ENCODE peak calls at places on chromosomes 5 and 9, in seven cellular contexts. Y, E, L, F, B, N and H are unnamed samples.

GRCh38 chr5:123181394-123181801 is 92.4 kb downstream of the PRDM6 start:
- DNase-seq in Y (no peak), E (no peak), L (no peak), F (no peak), B (no peak), N (peak; percentile 58), H (no peak)

GRCh38 chr9:93041108-93041802 is 17.2 kb upstream of the SUSD3 start:
- DNase-seq in Y (peak; percentile 51), E (no peak), L (peak; percentile 70), F (peak; percentile 44), B (no peak), N (no peak), H (peak; percentile 13)

GRCh38 chr5:15376803-15377202 is 123.2 kb upstream of the FBXL7 start:
- DNase-seq in Y (no peak), E (no peak), L (no peak), F (no peak), B (no peak), N (no peak), H (peak; percentile 18)

GRCh38 chr5:1017691-1018455 is 9.3 kb downstream of the NKD2 start:
- DNase-seq in Y (no peak), E (no peak), L (no peak), F (no peak), B (no peak), N (no peak), H (no peak)

GRCh38 chr5:36569456-36569855 is 37.0 kb upstream of the SLC1A3 start:
- DNase-seq in Y (no peak), E (no peak), L (no peak), F (no peak), B (no peak), N (no peak), H (peak; percentile 79)

GRCh38 chr9:105355810-105356209 is 92.0 kb upstream of the FSD1L start:
- DNase-seq in Y (peak; percentile 22), E (peak; percentile 31), L (no peak), F (no peak), B (no peak), N (no peak), H (peak; percentile 26)

GRCh38 chr9:100689635-100690034 is 111.8 kb downstream of the CAVIN4 start:
- DNase-seq in Y (no peak), E (peak; percentile 56), L (no peak), F (no peak), B (no peak), N (no peak), H (no peak)

GRCh38 chr5:14415516-14416074 is 166.0 kb upstream of the OTULINL start:
- DNase-seq in Y (no peak), E (no peak), L (no peak), F (no peak), B (no peak), N (no peak), H (no peak)

GRCh38 chr9:5552301-5552700 is 42.0 kb downstream of the PDCD1LG2 start:
- DNase-seq in Y (no peak), E (no peak), L (no peak), F (no peak), B (no peak), N (no peak), H (peak; percentile 34)

GRCh38 chr9:131483319-131484050 is 19.2 kb upstream of the POMT1 start:
- DNase-seq in Y (no peak), E (no peak), L (no peak), F (no peak), B (no peak), N (no peak), H (no peak)

GRCh38 chr5:169300468-169301385 is at the start of gene SLIT3:
- DNase-seq in Y (no peak), E (no peak), L (no peak), F (no peak), B (peak; percentile 64), N (peak; percentile 91), H (peak; percentile 96)

GRCh38 chr9:125415583-125416443 is 154.2 kb downstream of the GAPVD1 start:
- DNase-seq in Y (no peak), E (no peak), L (no peak), F (no peak), B (no peak), N (no peak), H (no peak)

GRCh38 chr9:136926749-136927148 is 17.8 kb downstream of the FBXW5 start:
- DNase-seq in Y (no peak), E (no peak), L (no peak), F (no peak), B (no peak), N (no peak), H (no peak)

GRCh38 chr5:146020100-146020499 is 83.7 kb downstream of the SH3RF2 start:
- DNase-seq in Y (no peak), E (no peak), L (no peak), F (no peak), B (no peak), N (no peak), H (no peak)

GRCh38 chr9:35673132-35673997 is at the start of gene CA9:
- DNase-seq in Y (no peak), E (no peak), L (no peak), F (no peak), B (no peak), N (no peak), H (no peak)

DNA sequence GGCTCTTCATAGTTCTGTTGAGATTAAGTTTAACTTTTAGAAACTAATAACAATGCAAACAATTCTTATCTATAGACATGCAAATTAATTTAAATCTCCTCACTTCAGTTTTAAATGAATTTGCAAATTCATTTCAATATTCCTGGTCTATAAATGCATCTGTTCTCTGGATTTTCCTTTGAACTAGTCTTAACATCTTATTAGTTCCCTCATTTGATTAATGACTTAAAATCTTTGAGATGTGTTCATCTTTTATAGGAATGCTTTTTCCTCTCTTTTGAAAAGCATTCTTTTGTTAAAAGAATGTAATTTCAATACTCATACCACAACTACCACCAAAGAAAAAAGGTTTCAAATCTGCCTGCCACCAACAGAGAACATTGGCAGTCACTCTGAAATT is 169.4 kb downstream of the RASEF start:
- DNase-seq in Y (no peak), E (no peak), L (no peak), F (no peak), B (no peak), N (no peak), H (no peak)
- H3K9me2 ChIP-seq in Y (no peaks in the 10 kb centered on the region), E (no peaks in the 10 kb centered on the region), L (no peaks in the 10 kb centered on the region), F (no peaks in the 10 kb centered on the region), B (no peaks in the 10 kb centered on the region), N (no peaks in the 10 kb centered on the region), H (no peaks in the 10 kb centered on the region)

GRCh38 chr5:111115229-111115628 is 23.1 kb downstream of the WDR36 start:
- DNase-seq in Y (no peak), E (no peak), L (no peak), F (no peak), B (no peak), N (no peak), H (no peak)

GRCh38 chr5:111107371-111107770 is 15.2 kb downstream of the WDR36 start:
- DNase-seq in Y (no peak), E (no peak), L (no peak), F (no peak), B (no peak), N (no peak), H (no peak)

GRCh38 chr5:111113678-111114077 is 21.5 kb downstream of the WDR36 start:
- DNase-seq in Y (no peak), E (no peak), L (no peak), F (no peak), B (no peak), N (no peak), H (no peak)

GRCh38 chr5:111116550-111116949 is 24.4 kb downstream of the WDR36 start:
- DNase-seq in Y (no peak), E (no peak), L (no peak), F (no peak), B (no peak), N (no peak), H (no peak)

DNA sequence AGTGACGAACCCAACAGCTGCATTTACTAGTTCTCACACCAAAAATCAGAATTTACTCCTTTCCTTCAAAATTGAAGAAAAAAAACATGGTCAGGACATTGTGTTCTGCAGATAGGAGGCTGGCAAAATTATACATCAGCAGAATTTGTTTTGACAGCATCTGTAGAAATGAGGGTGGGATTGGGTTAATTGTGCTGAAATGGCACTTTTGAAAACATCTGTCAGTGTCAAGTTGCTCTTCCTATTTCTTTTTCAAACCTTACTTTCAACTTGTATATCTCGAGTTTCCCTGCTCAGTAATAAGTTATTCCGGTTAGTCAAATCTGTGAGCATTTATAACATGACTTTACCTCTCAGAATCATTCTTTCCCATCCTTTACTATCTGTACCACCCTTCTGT is 19.8 kb downstream of the WDR36 start:
- DNase-seq in Y (no peak), E (no peak), L (no peak), F (no peak), B (no peak), N (no peak), H (no peak)
- H3K36me3 ChIP-seq in Y (peaks cover 97% of the 10 kb centered on the region), E (peaks cover 9% of the 10 kb centered on the region), L (peaks cover 77% of the 10 kb centered on the region), F (peaks cover 36% of the 10 kb centered on the region), B (peaks cover 67% of the 10 kb centered on the region), N (peaks cover 3% of the 10 kb centered on the region), H (peaks cover 67% of the 10 kb centered on the region)

GRCh38 chr5:142959683-142960308 is 189.6 kb downstream of the ARHGAP26 start:
- DNase-seq in Y (no peak), E (peak; percentile 38), L (no peak), F (no peak), B (peak; percentile 22), N (no peak), H (peak; percentile 58)
- H3K9me2 ChIP-seq in Y (no peaks in the 10 kb centered on the region), E (no peaks in the 10 kb centered on the region), L (no peaks in the 10 kb centered on the region), F (no peaks in the 10 kb centered on the region), B (no peaks in the 10 kb centered on the region), N (no peaks in the 10 kb centered on the region), H (no peaks in the 10 kb centered on the region)

DNA sequence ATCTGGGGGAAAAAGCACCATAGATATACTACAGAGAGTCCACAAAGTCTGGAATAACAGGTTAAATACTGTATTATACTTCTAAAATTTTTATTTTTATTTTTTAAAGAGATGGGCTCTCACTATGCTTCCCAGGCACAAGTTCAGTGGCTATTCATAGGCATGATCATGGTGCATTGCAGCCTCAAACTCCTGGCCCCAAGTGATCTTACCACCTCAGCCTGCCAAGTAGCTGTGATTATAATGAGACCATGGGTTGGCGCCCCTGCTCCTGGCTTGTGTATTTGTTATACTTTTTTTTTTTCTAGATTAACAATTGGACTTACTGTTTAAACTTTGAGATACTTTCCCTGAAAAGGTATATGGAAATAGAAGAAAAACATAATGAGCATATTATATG is 25.9 kb downstream of the ERBIN start:
- DNase-seq in Y (no peak), E (no peak), L (no peak), F (no peak), B (no peak), N (no peak), H (no peak)
- H3K36me3 ChIP-seq in Y (peaks cover 30% of the 10 kb centered on the region), E (no peaks in the 10 kb centered on the region), L (peaks cover 26% of the 10 kb centered on the region), F (no peaks in the 10 kb centered on the region), B (no peaks in the 10 kb centered on the region), N (no peaks in the 10 kb centered on the region), H (peaks cover 5% of the 10 kb centered on the region)

GRCh38 chr9:82894961-82895902 is 167.7 kb downstream of the RASEF start:
- DNase-seq in Y (no peak), E (no peak), L (no peak), F (no peak), B (no peak), N (peak; percentile 26), H (no peak)
- H3K9me2 ChIP-seq in Y (no peaks in the 10 kb centered on the region), E (no peaks in the 10 kb centered on the region), L (no peaks in the 10 kb centered on the region), F (no peaks in the 10 kb centered on the region), B (no peaks in the 10 kb centered on the region), N (no peaks in the 10 kb centered on the region), H (no peaks in the 10 kb centered on the region)